ENCODE peak calls at places on chromosome 21, in four cellular contexts. Q is Caco-2, L is retinal pigment epithelial cell, S is endothelial cell. O is an unnamed sample.

GRCh38 chr21:35336534-35336933 is 287.4 kb upstream of the RUNX1 start:
- DNase-seq in L (no peak), Q (no peak), S (no peak), O (no peak)

GRCh38 chr21:23496729-23497128 is 2110.6 kb downstream of the MRPL39 start:
- DNase-seq in Q (no peak), L (no peak), S (no peak), O (no peak)

GRCh38 chr21:32137266-32137665 is 141.6 kb downstream of the MIS18A start:
- DNase-seq in Q (no peak), S (no peak), L (no peak), O (no peak)

GRCh38 chr21:44303490-44303981 is 3.7 kb downstream of the PFKL start:
- DNase-seq in L (no peak), S (no peak), Q (peak), O (peak)

GRCh38 chr21:46426313-46427046 is 32.2 kb upstream of the DIP2A start:
- DNase-seq in S (no peak), Q (no peak), L (no peak), O (no peak)

GRCh38 chr21:45982758-45983731 is 1.5 kb downstream of the COL6A1 start:
- DNase-seq in L (no peak), Q (no peak), S (peak), O (no peak)

GRCh38 chr21:16418211-16418610 is 688.4 kb downstream of the USP25 start:
- DNase-seq in Q (no peak), S (no peak), L (no peak), O (no peak)

GRCh38 chr21:35343046-35343816 is 294.1 kb upstream of the RUNX1 start:
- DNase-seq in S (no peak), Q (no peak), L (no peak), O (no peak)

GRCh38 chr21:45502600-45502999 is 39.6 kb downstream of the SLC19A1 start:
- DNase-seq in S (no peak), L (no peak), Q (no peak), O (no peak)

GRCh38 chr21:31988492-31989285 is 115.9 kb downstream of the HUNK start:
- DNase-seq in Q (no peak), S (no peak), L (no peak), O (no peak)

GRCh38 chr21:30582850-30583249 is 7.3 kb downstream of the KRTAP22-2 start:
- DNase-seq in L (no peak), S (no peak), Q (no peak), O (no peak)

GRCh38 chr21:33761104-33762036 is 119.1 kb downstream of the ITSN1 start:
- DNase-seq in Q (peak), L (peak), S (peak), O (peak)

GRCh38 chr21:19508844-19509243 is 1105.3 kb upstream of the TMPRSS15 start:
- DNase-seq in Q (no peak), S (no peak), L (no peak), O (no peak)

GRCh38 chr21:32534113-32534512 is 51.2 kb downstream of the TCP10L start:
- DNase-seq in Q (no peak), S (no peak), L (no peak), O (no peak)

GRCh38 chr21:45001134-45002095 is 61.6 kb downstream of the SLX9 start:
- DNase-seq in Q (no peak), S (no peak), L (no peak), O (peak)

GRCh38 chr21:35057428-35057827 is 8.3 kb upstream of the RUNX1 start:
- DNase-seq in Q (no peak), S (no peak), L (no peak), O (no peak)

GRCh38 chr21:44299458-44300261 is at the start of gene PFKL:
- DNase-seq in Q (peak), S (peak), L (no peak), O (peak)

GRCh38 chr21:31326478-31327247 is 17.4 kb downstream of the TIAM1 start:
- DNase-seq in S (no peak), Q (no peak), L (no peak), O (no peak)

GRCh38 chr21:16587141-16587570 is 857.4 kb downstream of the USP25 start:
- DNase-seq in Q (peak), S (no peak), L (peak), O (peak)

GRCh38 chr21:35011681-35012080 is 37.4 kb downstream of the RUNX1 start:
- DNase-seq in L (peak), Q (no peak), S (no peak), O (no peak)

DNA sequence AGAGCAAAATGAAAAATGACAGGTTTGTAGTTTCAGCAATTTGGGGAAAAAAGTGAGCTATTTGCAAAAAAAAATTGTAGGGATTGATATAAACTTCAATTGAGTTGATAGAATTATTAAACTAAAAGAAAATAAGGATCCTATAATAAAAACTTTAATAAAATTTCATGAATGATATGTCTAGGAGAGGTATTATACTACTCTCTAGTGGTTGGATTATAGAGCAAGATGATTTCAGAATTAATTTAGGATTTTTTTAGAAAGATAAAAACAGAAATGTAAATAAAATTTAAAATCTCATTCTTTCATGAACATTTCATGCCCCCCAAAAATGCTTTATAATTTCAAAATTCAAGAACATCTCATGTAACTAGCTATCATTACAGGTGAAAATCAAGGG is 430.4 kb downstream of the DSCAM start:
- DNase-seq in Q (no peak), L (no peak), S (no peak), O (no peak)
- TF ChIP-seq CTCF in Q (no peak), L (no peak), S (no peak), O (no peak)

DNA sequence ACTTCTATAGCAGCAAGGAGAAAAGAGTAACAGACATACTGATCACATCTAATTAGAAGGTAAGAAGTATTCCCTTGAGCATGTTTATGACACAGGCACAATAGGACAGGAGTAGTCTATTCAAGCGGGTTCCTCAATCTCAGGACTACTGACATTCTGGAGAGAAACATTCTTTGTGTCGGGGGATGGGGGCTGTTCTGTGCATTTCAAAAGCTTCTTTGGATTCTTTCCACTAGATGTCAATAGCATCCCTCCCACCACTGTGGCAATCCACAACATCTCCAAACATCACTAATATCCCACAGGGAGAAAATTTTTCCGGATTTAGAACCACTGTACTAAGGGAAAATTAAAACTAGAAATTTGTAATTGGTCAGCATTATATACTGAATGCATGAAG is 56.9 kb downstream of the ADAMTS5 start:
- DNase-seq in L (no peak), Q (peak), S (peak), O (no peak)
- TF ChIP-seq CTCF in L (peak), Q (no peak), S (peak), O (no peak)

GRCh38 chr21:41141031-41141457 is 26.9 kb upstream of the BACE2 start:
- DNase-seq in L (peak), S (no peak), Q (no peak), O (peak)

GRCh38 chr21:41139275-41139674 is 28.7 kb upstream of the BACE2 start:
- DNase-seq in Q (no peak), L (no peak), S (no peak), O (no peak)

GRCh38 chr21:41139951-41140350 is 28.0 kb upstream of the BACE2 start:
- DNase-seq in Q (no peak), L (no peak), S (no peak), O (no peak)

GRCh38 chr21:41143596-41144325 is 24.2 kb upstream of the BACE2 start:
- DNase-seq in Q (no peak), L (no peak), S (no peak), O (no peak)

DNA sequence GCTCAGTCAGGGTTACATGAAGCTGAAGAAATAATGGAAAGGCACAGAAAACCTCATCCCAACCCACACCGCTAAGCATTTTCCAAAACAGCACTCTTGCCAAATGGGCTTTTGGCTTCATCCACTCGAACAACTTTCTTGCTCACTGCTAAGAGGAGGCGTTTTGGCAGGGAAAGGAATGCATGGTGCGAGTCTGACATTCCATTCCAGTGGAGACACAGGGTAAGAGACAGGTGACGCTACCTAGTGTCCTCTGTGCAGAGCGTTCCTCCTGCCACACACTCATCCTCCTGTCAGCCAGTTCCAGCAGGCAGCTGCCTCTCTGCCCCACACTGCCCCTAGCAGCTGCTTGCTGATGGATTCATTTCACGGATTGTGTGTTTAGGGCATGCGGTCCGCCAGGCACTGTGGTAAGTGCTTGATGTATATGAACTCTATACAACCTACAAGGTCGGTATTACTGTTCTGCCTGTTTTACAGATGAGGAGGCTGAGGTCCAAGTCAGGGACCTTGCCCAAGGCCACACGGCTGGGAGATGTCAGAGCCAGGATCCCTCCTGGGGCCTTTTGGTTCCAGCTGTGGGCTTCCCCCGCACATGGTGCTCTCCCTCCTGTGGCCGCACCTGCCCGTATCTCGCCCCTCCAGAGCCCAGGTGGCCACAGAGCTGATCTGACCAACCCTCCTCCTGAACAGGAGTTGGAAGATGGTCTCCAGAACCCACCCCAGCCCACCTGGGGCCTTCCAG is 25.7 kb upstream of the BACE2 start:
- DNase-seq in Q (peak), L (peak), S (no peak), O (no peak)
- TF ChIP-seq CTCF in Q (no peak), L (peak), S (no peak), O (no peak)

GRCh38 chr21:41914965-41915364 is 35.8 kb upstream of the PRDM15 start:
- DNase-seq in S (no peak), Q (no peak), L (no peak), O (no peak)

GRCh38 chr21:41914358-41914757 is 35.2 kb upstream of the PRDM15 start:
- DNase-seq in Q (no peak), S (no peak), L (no peak), O (no peak)

GRCh38 chr21:41918561-41919358 is 35.1 kb downstream of the C2CD2 start:
- DNase-seq in S (no peak), Q (no peak), L (no peak), O (no peak)

GRCh38 chr21:41917531-41917930 is 36.3 kb downstream of the C2CD2 start:
- DNase-seq in Q (no peak), S (no peak), L (no peak), O (no peak)

DNA sequence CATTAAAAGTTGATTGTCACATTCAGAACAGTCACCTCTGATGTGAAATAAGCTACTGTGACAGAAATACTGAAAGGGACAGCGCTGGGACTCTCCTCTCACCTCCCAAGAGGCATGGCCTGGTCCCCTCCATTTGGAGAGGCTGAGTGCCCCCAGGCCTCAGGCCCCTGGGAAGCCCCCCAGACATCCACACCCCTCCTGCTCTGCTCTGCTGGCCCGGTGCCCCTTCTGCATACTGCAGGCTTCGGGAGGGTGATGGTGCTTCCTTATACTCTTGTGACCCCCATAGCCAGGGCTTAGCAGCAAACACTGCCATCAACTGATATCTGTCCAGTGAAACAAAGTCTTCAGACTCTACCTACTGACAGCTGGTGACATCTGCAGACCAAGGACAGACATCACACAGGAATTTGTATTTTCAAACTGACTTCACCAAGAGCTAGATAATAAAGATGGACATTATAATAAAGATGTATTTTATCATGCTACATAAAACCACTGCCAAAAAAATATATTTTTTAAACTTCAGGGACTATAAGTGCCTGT is 36.9 kb downstream of the C2CD2 start:
- DNase-seq in S (no peak), L (no peak), Q (no peak), O (no peak)
- TF ChIP-seq CTCF in S (no peak), L (no peak), Q (no peak), O (no peak)

GRCh38 chr21:41755934-41756773 is 10.7 kb downstream of the RIPK4 start:
- DNase-seq in S (no peak), Q (no peak), L (no peak), O (no peak)
- TF ChIP-seq CTCF in S (no peak), Q (no peak), L (no peak), O (no peak)

O was measured in Calu3.